ENCODE peak calls at places on chromosomes 2 and 18, in seven cellular contexts. One of them, this sample, is unnamed.

GRCh38 chr2:11778923-11779757 is 32.7 kb downstream of the LPIN1 start:
- DNase-seq in fibroblast of mammary gland: peak
- DNase-seq in GM23338: peak
- DNase-seq in HTR-8/SVneo: peak
- DNase-seq in stimulated activated CD4-positive, alpha-beta T cell treated with anti-CD3 and anti-CD28 coated beads, Interleukin-4, amount 100 ng/mL, for 24 hours: peak
- DNase-seq in HT-29: peak
- DNase-seq in substantia nigra: peak
- DNase-seq in this sample: peak

GRCh38 chr2:59112258-59112657 is 871.1 kb upstream of the FANCL start:
- DNase-seq in HT-29: no peak
- DNase-seq in fibroblast of mammary gland: no peak
- DNase-seq in stimulated activated CD4-positive, alpha-beta T cell treated with anti-CD3 and anti-CD28 coated beads, Interleukin-4, amount 100 ng/mL, for 24 hours: no peak
- DNase-seq in substantia nigra: no peak
- DNase-seq in HTR-8/SVneo: no peak
- DNase-seq in GM23338: no peak
- DNase-seq in this sample: no peak

GRCh38 chr18:55404136-55404810 is 183.7 kb downstream of the TCF4 start:
- DNase-seq in stimulated activated CD4-positive, alpha-beta T cell treated with anti-CD3 and anti-CD28 coated beads, Interleukin-4, amount 100 ng/mL, for 24 hours: no peak
- DNase-seq in substantia nigra: no peak
- DNase-seq in HTR-8/SVneo: no peak
- DNase-seq in fibroblast of mammary gland: no peak
- DNase-seq in HT-29: no peak
- DNase-seq in GM23338: no peak
- DNase-seq in this sample: no peak

GRCh38 chr2:202171246-202171833 is 67.1 kb downstream of the SUMO1 start:
- DNase-seq in HTR-8/SVneo: no peak
- DNase-seq in fibroblast of mammary gland: no peak
- DNase-seq in HT-29: no peak
- DNase-seq in stimulated activated CD4-positive, alpha-beta T cell treated with anti-CD3 and anti-CD28 coated beads, Interleukin-4, amount 100 ng/mL, for 24 hours: no peak
- DNase-seq in substantia nigra: no peak
- DNase-seq in GM23338: peak
- DNase-seq in this sample: no peak

GRCh38 chr18:10010611-10011015 is 96.8 kb downstream of the VAPA start:
- DNase-seq in substantia nigra: no peak
- DNase-seq in HT-29: no peak
- DNase-seq in HTR-8/SVneo: peak
- DNase-seq in GM23338: no peak
- DNase-seq in stimulated activated CD4-positive, alpha-beta T cell treated with anti-CD3 and anti-CD28 coated beads, Interleukin-4, amount 100 ng/mL, for 24 hours: no peak
- DNase-seq in fibroblast of mammary gland: peak
- DNase-seq in this sample: no peak

GRCh38 chr18:12334280-12335262 is 26.5 kb downstream of the TUBB6 start:
- DNase-seq in stimulated activated CD4-positive, alpha-beta T cell treated with anti-CD3 and anti-CD28 coated beads, Interleukin-4, amount 100 ng/mL, for 24 hours: no peak
- DNase-seq in substantia nigra: no peak
- DNase-seq in GM23338: peak
- DNase-seq in fibroblast of mammary gland: no peak
- DNase-seq in HTR-8/SVneo: no peak
- DNase-seq in HT-29: no peak
- DNase-seq in this sample: no peak

GRCh38 chr18:79987566-79987965 is 797 bp downstream of the TXNL4A start:
- DNase-seq in GM23338: no peak
- DNase-seq in HT-29: no peak
- DNase-seq in stimulated activated CD4-positive, alpha-beta T cell treated with anti-CD3 and anti-CD28 coated beads, Interleukin-4, amount 100 ng/mL, for 24 hours: no peak
- DNase-seq in substantia nigra: no peak
- DNase-seq in fibroblast of mammary gland: peak
- DNase-seq in HTR-8/SVneo: no peak
- DNase-seq in this sample: no peak

GRCh38 chr18:46574740-46575108 is 82.3 kb downstream of the LOXHD1 start:
- DNase-seq in HT-29: no peak
- DNase-seq in substantia nigra: no peak
- DNase-seq in HTR-8/SVneo: no peak
- DNase-seq in fibroblast of mammary gland: no peak
- DNase-seq in GM23338: no peak
- DNase-seq in stimulated activated CD4-positive, alpha-beta T cell treated with anti-CD3 and anti-CD28 coated beads, Interleukin-4, amount 100 ng/mL, for 24 hours: no peak
- DNase-seq in this sample: no peak

GRCh38 chr2:123826729-123827271 is 198.3 kb upstream of the CNTNAP5 start:
- DNase-seq in stimulated activated CD4-positive, alpha-beta T cell treated with anti-CD3 and anti-CD28 coated beads, Interleukin-4, amount 100 ng/mL, for 24 hours: no peak
- DNase-seq in HTR-8/SVneo: no peak
- DNase-seq in GM23338: no peak
- DNase-seq in HT-29: no peak
- DNase-seq in substantia nigra: no peak
- DNase-seq in fibroblast of mammary gland: no peak
- DNase-seq in this sample: no peak

GRCh38 chr18:62717059-62717849 is 1.9 kb downstream of the PHLPP1 start:
- DNase-seq in substantia nigra: no peak
- DNase-seq in HTR-8/SVneo: no peak
- DNase-seq in GM23338: peak
- DNase-seq in HT-29: peak
- DNase-seq in stimulated activated CD4-positive, alpha-beta T cell treated with anti-CD3 and anti-CD28 coated beads, Interleukin-4, amount 100 ng/mL, for 24 hours: peak
- DNase-seq in fibroblast of mammary gland: peak
- DNase-seq in this sample: peak

GRCh38 chr2:84534225-84534624 is 17.9 kb downstream of the DNAH6 start:
- DNase-seq in GM23338: peak
- DNase-seq in HT-29: no peak
- DNase-seq in substantia nigra: no peak
- DNase-seq in HTR-8/SVneo: no peak
- DNase-seq in fibroblast of mammary gland: no peak
- DNase-seq in stimulated activated CD4-positive, alpha-beta T cell treated with anti-CD3 and anti-CD28 coated beads, Interleukin-4, amount 100 ng/mL, for 24 hours: no peak
- DNase-seq in this sample: no peak

GRCh38 chr2:6506311-6507258 is 359.1 kb downstream of the CMPK2 start:
- DNase-seq in HT-29: no peak
- DNase-seq in stimulated activated CD4-positive, alpha-beta T cell treated with anti-CD3 and anti-CD28 coated beads, Interleukin-4, amount 100 ng/mL, for 24 hours: no peak
- DNase-seq in substantia nigra: no peak
- DNase-seq in HTR-8/SVneo: peak
- DNase-seq in fibroblast of mammary gland: peak
- DNase-seq in GM23338: no peak
- DNase-seq in this sample: no peak

GRCh38 chr2:74507926-74508520 is 528 bp upstream of the PCGF1 start:
- DNase-seq in HT-29: peak
- DNase-seq in GM23338: peak
- DNase-seq in fibroblast of mammary gland: peak
- DNase-seq in substantia nigra: no peak
- DNase-seq in stimulated activated CD4-positive, alpha-beta T cell treated with anti-CD3 and anti-CD28 coated beads, Interleukin-4, amount 100 ng/mL, for 24 hours: no peak
- DNase-seq in HTR-8/SVneo: no peak
- DNase-seq in this sample: no peak

GRCh38 chr2:109162999-109163398 is 34.0 kb downstream of the SH3RF3 start:
- DNase-seq in substantia nigra: no peak
- DNase-seq in stimulated activated CD4-positive, alpha-beta T cell treated with anti-CD3 and anti-CD28 coated beads, Interleukin-4, amount 100 ng/mL, for 24 hours: no peak
- DNase-seq in HTR-8/SVneo: no peak
- DNase-seq in HT-29: no peak
- DNase-seq in GM23338: no peak
- DNase-seq in fibroblast of mammary gland: peak
- DNase-seq in this sample: no peak

GRCh38 chr2:222358876-222359275 is 60.1 kb upstream of the PAX3 start:
- DNase-seq in HTR-8/SVneo: no peak
- DNase-seq in GM23338: no peak
- DNase-seq in stimulated activated CD4-positive, alpha-beta T cell treated with anti-CD3 and anti-CD28 coated beads, Interleukin-4, amount 100 ng/mL, for 24 hours: no peak
- DNase-seq in fibroblast of mammary gland: no peak
- DNase-seq in HT-29: no peak
- DNase-seq in substantia nigra: no peak
- DNase-seq in this sample: no peak

GRCh38 chr2:17036343-17036742 is 370.7 kb upstream of the CYRIA start:
- DNase-seq in substantia nigra: no peak
- DNase-seq in GM23338: no peak
- DNase-seq in HTR-8/SVneo: no peak
- DNase-seq in fibroblast of mammary gland: no peak
- DNase-seq in HT-29: no peak
- DNase-seq in stimulated activated CD4-positive, alpha-beta T cell treated with anti-CD3 and anti-CD28 coated beads, Interleukin-4, amount 100 ng/mL, for 24 hours: no peak
- DNase-seq in this sample: no peak

GRCh38 chr18:69215151-69215550 is 185.5 kb upstream of the DOK6 start:
- DNase-seq in GM23338: no peak
- DNase-seq in stimulated activated CD4-positive, alpha-beta T cell treated with anti-CD3 and anti-CD28 coated beads, Interleukin-4, amount 100 ng/mL, for 24 hours: no peak
- DNase-seq in HT-29: no peak
- DNase-seq in HTR-8/SVneo: no peak
- DNase-seq in substantia nigra: no peak
- DNase-seq in fibroblast of mammary gland: no peak
- DNase-seq in this sample: no peak